ENCODE peak calls at places on chromosomes 2 and 18, in six cellular contexts. V is breast epithelium, U is uterus, Q is prostate gland, T is GM12892, D is heart left ventricle. O is an unnamed sample.

GRCh38 chr18:59220784-59221765 is 1.1 kb downstream of the GRP start:
- DNase-seq in Q (no peak), D (no peak), V (no peak), T (peak; percentile 15), U (no peak), O (no peak)

GRCh38 chr2:149383340-149383739 is 53.0 kb downstream of the LYPD6 start:
- DNase-seq in V (no peak), D (no peak), Q (no peak), U (no peak), T (no peak), O (no peak)

GRCh38 chr18:75161629-75162028 is 47.3 kb downstream of the PTGR3 start:
- DNase-seq in V (no peak), U (no peak), T (no peak), D (peak; percentile 37), Q (no peak), O (no peak)

GRCh38 chr2:20925265-20925889 is 102.5 kb upstream of the LDAH start:
- DNase-seq in T (no peak), D (no peak), U (no peak), V (no peak), Q (no peak), O (no peak)

GRCh38 chr2:54595999-54596903 is 127.2 kb upstream of the EML6 start:
- DNase-seq in Q (no peak), U (peak; percentile 75), T (no peak), V (no peak), D (peak; percentile 89), O (no peak)

GRCh38 chr18:24427484-24427883 is 1.0 kb downstream of the IMPACT start:
- DNase-seq in V (no peak), D (no peak), T (no peak), Q (no peak), U (no peak), O (no peak)

GRCh38 chr2:240232264-240232915 is 91.9 kb upstream of the OTOS start:
- DNase-seq in V (no peak), T (no peak), U (no peak), Q (no peak), D (no peak), O (no peak)

GRCh38 chr2:151119377-151119776 is 142.3 kb downstream of the RBM43 start:
- DNase-seq in T (no peak), D (no peak), Q (no peak), V (no peak), U (no peak), O (no peak)

GRCh38 chr2:49661809-49662208 is 507.5 kb upstream of the FSHR start:
- DNase-seq in T (no peak), V (no peak), Q (no peak), D (no peak), U (no peak), O (no peak)

GRCh38 chr18:29711931-29712330 is 1330.6 kb downstream of the DSC3 start:
- DNase-seq in V (no peak), U (no peak), D (no peak), T (no peak), Q (no peak), O (no peak)

GRCh38 chr2:62198237-62198633 is 2.3 kb downstream of the B3GNT2 start:
- DNase-seq in T (no peak), Q (no peak), D (no peak), V (no peak), U (no peak), O (no peak)

GRCh38 chr2:136242687-136243277 is 124.8 kb upstream of the CXCR4 start:
- DNase-seq in U (no peak), V (no peak), Q (no peak), T (no peak), D (no peak), O (no peak)

GRCh38 chr2:104448661-104449410 is 405.1 kb upstream of the POU3F3 start:
- DNase-seq in U (no peak), T (no peak), D (no peak), V (no peak), Q (no peak), O (no peak)

GRCh38 chr2:239247401-239248245 is 153.2 kb downstream of the HDAC4 start:
- DNase-seq in Q (no peak), T (no peak), D (peak; percentile 21), U (no peak), V (no peak), O (peak; percentile 82)

GRCh38 chr18:10131783-10132381 is 218.1 kb downstream of the VAPA start:
- DNase-seq in D (peak; percentile 37), Q (no peak), U (peak; percentile 59), T (no peak), V (no peak), O (no peak)

GRCh38 chr2:36355157-36355889 is at the start of gene CRIM1:
- DNase-seq in V (peak; percentile 83), D (peak; percentile 92), U (peak; percentile 88), Q (peak; percentile 92), T (no peak), O (peak; percentile 68)

GRCh38 chr2:126777620-126777978 is 121.1 kb upstream of the TEX51 start:
- DNase-seq in U (no peak), Q (no peak), D (no peak), T (no peak), V (no peak), O (no peak)

GRCh38 chr2:98518106-98518505 is 73.4 kb downstream of the INPP4A start:
- DNase-seq in U (no peak), D (no peak), V (no peak), T (peak; percentile 40), Q (no peak), O (no peak)

GRCh38 chr2:100114011-100114433 is 28.4 kb downstream of the AFF3 start:
- DNase-seq in U (no peak), D (no peak), T (peak; percentile 18), V (no peak), Q (no peak), O (no peak)

GRCh38 chr2:72665448-72665847 is 160.4 kb downstream of the EXOC6B start:
- DNase-seq in V (no peak), T (no peak), U (no peak), Q (no peak), D (no peak), O (no peak)

DNA sequence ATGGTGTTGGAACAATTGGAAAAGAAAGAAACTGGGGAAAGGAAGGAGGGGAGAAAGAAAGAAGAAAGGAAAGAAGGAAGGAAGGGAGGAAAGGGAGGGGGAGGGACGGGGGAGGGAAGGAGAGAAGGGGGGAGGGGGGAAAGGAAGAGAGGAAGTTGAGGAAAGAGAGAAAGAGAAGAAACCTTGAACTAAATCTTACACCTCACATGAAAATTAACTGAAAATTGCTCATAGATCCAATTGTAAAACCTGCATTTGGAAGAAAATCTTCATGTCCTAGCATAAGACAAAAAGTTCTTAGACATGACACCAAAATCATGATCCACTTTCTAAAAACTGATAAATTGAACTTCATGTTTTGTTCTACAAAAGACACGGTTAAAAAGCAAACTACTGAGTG is 163.8 kb downstream of the EXOC6B start:
- DNase-seq in V (no peak), T (no peak), D (no peak), Q (no peak), U (no peak), O (no peak)
- TF ChIP-seq POLR2A in V (no peak), T (no peak), D (no peak), Q (no peak), U (no peak), O (no peak)

DNA sequence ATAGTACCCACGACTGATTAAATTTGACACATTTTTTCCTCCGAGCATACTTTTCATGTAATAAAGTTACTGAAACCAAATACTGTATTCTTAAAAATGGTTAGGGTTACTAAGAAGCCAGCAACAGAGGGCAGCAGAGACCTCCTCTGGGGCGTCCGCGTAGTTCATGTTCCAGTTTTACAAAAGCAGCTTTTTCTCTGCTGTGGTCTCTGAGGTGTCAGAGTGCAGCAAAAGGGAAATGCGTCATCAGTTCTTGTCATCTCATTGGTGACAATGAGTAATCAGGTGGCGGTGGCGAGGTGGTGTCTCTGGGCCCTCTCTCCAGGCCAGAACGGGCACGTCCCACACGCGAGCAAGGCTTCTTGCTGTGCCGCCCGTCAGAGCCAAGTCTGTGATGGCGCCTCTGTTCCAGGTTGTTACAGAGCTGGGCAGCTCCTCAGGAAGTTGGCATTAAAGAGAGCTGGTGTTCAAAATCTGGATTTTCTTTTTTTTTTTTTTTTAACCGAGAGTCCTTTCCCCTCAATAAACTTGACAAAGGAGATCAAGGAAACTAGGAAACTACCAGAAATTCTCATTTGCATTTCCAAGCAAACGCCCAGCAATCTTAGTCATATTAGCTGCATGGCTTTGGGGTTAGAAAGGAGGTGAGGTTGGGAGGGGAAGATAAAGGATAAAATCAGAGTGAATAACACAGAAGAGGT is 98.6 kb upstream of the BZW1 start:
- DNase-seq in T (peak; percentile 50), D (peak; percentile 90), U (peak; percentile 70), Q (peak; percentile 77), V (peak; percentile 81), O (peak; percentile 74)
- TF ChIP-seq POLR2A in T (peak; percentile 95), D (no peak), U (peak; percentile 20), Q (peak; percentile 65), V (no peak), O (peak; percentile 80)

GRCh38 chr2:191693151-191693550 is 15.2 kb downstream of the NABP1 start:
- DNase-seq in V (no peak), T (no peak), U (no peak), D (no peak), Q (no peak), O (no peak)

GRCh38 chr2:191696001-191696400 is 18.1 kb downstream of the NABP1 start:
- DNase-seq in U (peak; percentile 24), T (no peak), D (peak; percentile 46), Q (no peak), V (no peak), O (no peak)

GRCh38 chr2:191693778-191694177 is 15.8 kb downstream of the NABP1 start:
- DNase-seq in D (no peak), Q (no peak), U (no peak), T (no peak), V (no peak), O (no peak)

GRCh38 chr2:191699341-191699945 is 21.5 kb downstream of the NABP1 start:
- DNase-seq in D (no peak), T (no peak), U (no peak), Q (no peak), V (no peak), O (no peak)

GRCh38 chr2:191696960-191697359 is 19.0 kb downstream of the NABP1 start:
- DNase-seq in Q (no peak), U (no peak), D (no peak), T (no peak), V (no peak), O (no peak)
- TF ChIP-seq POLR2A in Q (no peak), U (no peak), D (no peak), T (no peak), V (no peak), O (no peak)

GRCh38 chr2:8678731-8679566 is 2.9 kb upstream of the ID2 start:
- DNase-seq in D (peak; percentile 96), T (peak; percentile 82), U (peak; percentile 91), V (peak; percentile 80), Q (peak; percentile 93), O (peak; percentile 96)
- TF ChIP-seq POLR2A in D (peak; percentile 14), T (no peak), U (peak; percentile 52), V (no peak), Q (peak; percentile 65), O (peak; percentile 49)

DNA sequence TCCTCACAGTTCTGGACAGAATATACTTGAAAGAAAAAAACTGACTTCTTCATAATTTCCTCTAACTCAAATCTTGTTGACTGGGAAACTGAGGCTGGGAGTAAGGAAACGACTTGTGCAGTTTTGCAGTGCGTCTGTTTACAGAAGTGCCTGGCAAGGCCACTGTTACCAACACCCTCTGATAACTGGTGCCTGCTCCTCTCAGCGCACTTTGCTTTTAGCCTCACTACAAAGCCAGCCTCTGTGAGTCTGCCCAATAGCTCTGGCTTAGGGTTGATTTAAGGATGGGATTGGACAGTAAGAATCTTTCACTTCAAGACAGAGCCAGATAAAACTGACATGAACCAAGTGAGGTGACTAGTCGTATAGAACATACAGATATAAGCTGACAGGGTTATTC is 410.8 kb downstream of the PTPRM start:
- DNase-seq in V (no peak), T (no peak), D (no peak), U (no peak), Q (no peak), O (no peak)
- TF ChIP-seq POLR2A in V (no peak), T (no peak), D (no peak), U (no peak), Q (no peak), O (no peak)